ENCODE peak calls at places on chromosome 12, in seven cellular contexts. V is stomach, R is GM13977, C is RWPE1, M is neural crest cell, H is cardiac muscle cell, P is HFFc6. Y is an unnamed sample.

GRCh38 chr12:107091989-107092641 is 1.2 kb downstream of the CRY1 start:
- DNase-seq in M (peak; percentile 34), C (peak; percentile 74), P (peak; percentile 99), V (no peak), R (peak; percentile 28), H (peak; percentile 96), Y (peak; percentile 97)

GRCh38 chr12:113220593-113221180 is 577 bp upstream of the TPCN1 start:
- DNase-seq in H (no peak), C (no peak), P (no peak), M (no peak), V (no peak), R (no peak), Y (no peak)

GRCh38 chr12:83321971-83322370 is 635.3 kb downstream of the TMTC2 start:
- DNase-seq in V (no peak), C (no peak), R (no peak), H (no peak), P (no peak), M (no peak), Y (no peak)

GRCh38 chr12:83196694-83197350 is 510.1 kb downstream of the TMTC2 start:
- DNase-seq in V (no peak), M (no peak), H (no peak), C (no peak), R (no peak), P (no peak), Y (no peak)

GRCh38 chr12:89461649-89462612 is 62.7 kb downstream of the GALNT4 start:
- DNase-seq in H (peak; percentile 84), R (peak; percentile 40), M (no peak), C (peak; percentile 59), V (no peak), P (peak; percentile 78), Y (no peak)

GRCh38 chr12:1350055-1350933 is 244.1 kb downstream of the FBXL14 start:
- DNase-seq in V (no peak), C (peak; percentile 59), H (peak; percentile 34), M (no peak), R (no peak), P (peak; percentile 92), Y (peak; percentile 83)

GRCh38 chr12:7959278-7960063 is 23.5 kb upstream of the SLC2A3 start:
- DNase-seq in V (no peak), H (peak; percentile 39), C (peak; percentile 51), P (no peak), M (no peak), R (no peak), Y (no peak)

GRCh38 chr12:44709166-44709565 is 166.9 kb downstream of the NELL2 start:
- DNase-seq in R (no peak), M (no peak), C (no peak), H (no peak), P (no peak), V (no peak), Y (no peak)

GRCh38 chr12:6820171-6820570 is 1.4 kb upstream of the GPR162 start:
- DNase-seq in P (no peak), V (no peak), M (no peak), R (no peak), H (no peak), C (no peak), Y (no peak)

GRCh38 chr12:79420146-79420618 is 270.6 kb downstream of the PAWR start:
- DNase-seq in M (no peak), C (peak; percentile 62), P (peak; percentile 87), V (no peak), R (no peak), H (peak; percentile 92), Y (peak; percentile 75)

GRCh38 chr12:1380171-1380974 is 214.0 kb downstream of the FBXL14 start:
- DNase-seq in R (no peak), V (no peak), C (no peak), H (no peak), M (no peak), P (no peak), Y (no peak)

GRCh38 chr12:67624355-67624754 is 24.2 kb upstream of the DYRK2 start:
- DNase-seq in C (no peak), V (no peak), R (no peak), M (no peak), H (no peak), P (no peak), Y (no peak)
- TF ChIP-seq CTCF in C (no peak), V (no peak), R (no peak), M (no peak), H (no peak), P (no peak), Y (no peak)

DNA sequence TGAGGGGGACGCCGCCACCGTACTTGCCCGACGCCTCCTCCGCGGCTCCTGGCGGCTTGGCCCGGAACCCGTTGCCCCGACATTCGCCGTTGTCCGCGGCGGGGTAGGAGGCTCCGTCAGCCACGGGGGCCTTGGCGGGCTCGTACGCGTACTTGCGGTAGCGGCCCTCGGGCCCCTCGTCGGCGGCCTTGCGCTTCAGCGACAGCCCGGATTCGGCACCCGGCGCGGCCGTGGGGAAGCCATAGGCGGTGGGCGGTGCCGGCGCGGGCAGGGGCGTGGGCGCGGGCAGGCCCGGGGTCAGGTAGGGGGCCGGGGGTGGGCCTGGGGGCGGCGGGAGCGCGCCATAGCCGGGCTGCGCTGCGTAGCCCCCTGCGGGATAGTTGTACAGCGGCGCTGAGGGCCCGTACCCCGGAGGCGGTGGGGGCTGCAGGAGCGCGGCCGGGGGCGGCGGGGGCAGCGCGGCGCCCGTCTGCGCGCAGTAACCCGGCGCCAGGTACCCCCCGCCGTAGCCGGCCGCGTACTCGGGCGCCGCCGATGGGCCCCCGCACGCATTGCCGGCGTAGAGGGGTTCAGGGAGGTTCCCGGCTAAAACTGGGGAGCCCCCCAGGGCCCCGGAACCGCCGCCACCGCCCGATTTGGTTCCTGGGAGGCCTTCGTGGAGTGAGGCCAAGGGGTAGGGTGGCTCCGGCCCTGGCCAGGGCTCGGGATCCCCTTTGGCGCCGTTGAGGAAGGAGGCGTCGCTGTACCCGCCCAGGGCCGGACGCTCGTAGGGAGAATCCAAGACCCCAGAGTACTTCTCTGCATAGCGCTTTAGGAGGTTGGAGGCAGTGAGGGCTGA is 26.9 kb downstream of the FIGNL2 start:
- DNase-seq in H (no peak), V (no peak), P (no peak), M (no peak), R (no peak), C (no peak), Y (no peak)
- TF ChIP-seq CTCF in H (no peak), V (no peak), P (no peak), M (no peak), R (no peak), C (no peak), Y (no peak)

GRCh38 chr12:116406529-116406928 is 129.0 kb upstream of the MED13L start:
- DNase-seq in M (no peak), H (peak; percentile 90), V (peak; percentile 48), P (peak; percentile 89), R (no peak), C (peak; percentile 80), Y (peak; percentile 59)
- TF ChIP-seq CTCF in M (no peak), H (no peak), V (no peak), P (peak; percentile 62), R (no peak), C (no peak), Y (peak; percentile 14)

GRCh38 chr12:119870462-119870861 is 6.7 kb downstream of the CIT start:
- DNase-seq in V (no peak), C (no peak), M (no peak), H (peak; percentile 11), P (no peak), R (no peak), Y (peak; percentile 73)

GRCh38 chr12:119864591-119864990 is 12.5 kb downstream of the CIT start:
- DNase-seq in M (no peak), H (no peak), P (no peak), R (no peak), C (no peak), V (no peak), Y (no peak)

GRCh38 chr12:119868992-119869391 is 8.1 kb downstream of the CIT start:
- DNase-seq in H (peak; percentile 4), R (no peak), P (peak; percentile 30), V (no peak), C (no peak), M (no peak), Y (peak; percentile 65)

DNA sequence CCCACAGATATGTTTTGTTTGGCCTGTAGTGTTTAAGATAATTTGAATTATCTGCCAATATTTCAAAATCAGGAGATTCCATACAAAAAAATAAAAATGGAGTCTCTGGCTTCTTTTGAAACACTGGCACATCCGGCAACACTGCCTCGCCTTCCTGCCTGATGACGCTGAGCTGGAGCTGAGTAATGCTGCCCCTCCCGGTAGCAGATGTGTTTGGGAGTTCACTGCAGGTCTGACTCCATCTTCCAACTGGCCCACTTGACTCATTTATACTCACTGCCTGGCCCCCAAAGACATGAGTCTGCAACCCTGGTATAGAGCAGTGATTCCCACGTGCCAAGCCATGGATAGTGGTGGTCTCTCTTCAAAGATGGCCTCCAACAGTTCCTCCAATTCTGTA is 7.4 kb downstream of the CIT start:
- DNase-seq in H (peak; percentile 85), V (no peak), R (no peak), M (no peak), P (peak; percentile 88), C (peak; percentile 80), Y (peak; percentile 91)
- TF ChIP-seq CTCF in H (no peak), V (no peak), R (no peak), M (no peak), P (peak; percentile 48), C (no peak), Y (peak; percentile 10)

GRCh38 chr12:29566441-29566840 is 69.0 kb upstream of the OVCH1 start:
- DNase-seq in R (no peak), V (no peak), H (no peak), C (no peak), P (no peak), M (no peak), Y (no peak)

GRCh38 chr12:29564925-29565324 is 67.4 kb upstream of the OVCH1 start:
- DNase-seq in P (no peak), C (no peak), M (no peak), H (no peak), V (no peak), R (no peak), Y (no peak)

GRCh38 chr12:29562167-29562776 is 64.8 kb upstream of the OVCH1 start:
- DNase-seq in V (no peak), R (no peak), C (no peak), H (peak; percentile 82), P (no peak), M (no peak), Y (peak; percentile 31)

GRCh38 chr12:29563636-29564035 is 66.2 kb upstream of the OVCH1 start:
- DNase-seq in R (no peak), H (no peak), M (no peak), P (no peak), V (no peak), C (no peak), Y (no peak)

DNA sequence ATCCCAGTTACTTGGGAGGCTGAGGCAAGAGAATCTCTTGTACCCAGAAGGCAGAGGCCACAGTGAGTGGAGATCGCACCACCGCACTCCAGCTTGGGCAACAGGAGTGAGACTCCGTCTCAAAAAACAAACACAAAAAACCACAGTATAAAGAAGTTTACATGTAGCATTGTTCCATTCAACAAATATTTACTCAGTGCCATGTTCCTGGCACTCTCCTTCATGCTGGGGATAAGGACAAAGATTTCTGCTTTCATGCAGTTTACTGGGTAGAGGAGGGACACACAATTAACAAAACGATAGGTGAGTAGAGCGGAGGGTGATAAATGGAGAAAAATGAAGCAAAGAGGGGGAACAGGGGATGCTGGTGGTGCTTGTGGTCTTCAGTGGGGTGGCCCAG is 68.2 kb upstream of the OVCH1 start:
- DNase-seq in P (no peak), V (no peak), M (no peak), R (no peak), C (no peak), H (no peak), Y (no peak)
- TF ChIP-seq CTCF in P (no peak), V (no peak), M (no peak), R (no peak), C (no peak), H (no peak), Y (no peak)

Y was measured in HFF-Myc.